ENCODE peak calls at places on chromosomes 12 and 14, in six cellular contexts. L is IMR-90, Q is AG04450, D is astrocyte, O is transverse colon, W is left ventricle myocardium inferior. K is an unnamed sample.

GRCh38 chr12:129005416-129005815 is 152.1 kb downstream of the GLT1D1 start:
- DNase-seq in L (no peak), O (no peak), Q (no peak), W (no peak), D (no peak), K (no peak)

GRCh38 chr12:22255097-22255496 is 79.4 kb downstream of the ST8SIA1 start:
- DNase-seq in W (no peak), L (peak; percentile 21), D (peak; percentile 45), Q (no peak), O (no peak), K (peak; percentile 67)

GRCh38 chr12:24596768-24597388 is 352.0 kb downstream of the BCAT1 start:
- DNase-seq in D (peak; percentile 30), L (peak; percentile 58), O (no peak), Q (no peak), W (no peak), K (no peak)

GRCh38 chr12:56080556-56081138 is 682 bp downstream of the ERBB3 start:
- DNase-seq in L (no peak), Q (no peak), O (peak; percentile 81), W (no peak), D (no peak), K (peak; percentile 88)

GRCh38 chr14:45610303-45610702 is 357.3 kb upstream of the MIS18BP1 start:
- DNase-seq in Q (no peak), L (no peak), O (no peak), W (no peak), D (peak; percentile 0), K (no peak)

GRCh38 chr12:118840399-118840798 is 140.9 kb upstream of the SRRM4 start:
- DNase-seq in Q (no peak), D (no peak), W (no peak), O (no peak), L (no peak), K (peak; percentile 72)

GRCh38 chr14:34604990-34605389 is 25.0 kb downstream of the SNX6 start:
- DNase-seq in O (no peak), L (peak; percentile 51), W (no peak), D (peak; percentile 32), Q (no peak), K (no peak)

GRCh38 chr14:51328089-51328941 is 88.3 kb downstream of the TMX1 start:
- DNase-seq in O (no peak), D (peak; percentile 78), W (no peak), Q (peak; percentile 29), L (peak; percentile 82), K (peak; percentile 54)

GRCh38 chr12:91529829-91530228 is 347.2 kb upstream of the DCN start:
- DNase-seq in L (no peak), O (no peak), Q (no peak), D (peak; percentile 8), W (no peak), K (no peak)

GRCh38 chr14:68951051-68951797 is 27.9 kb downstream of the ACTN1 start:
- DNase-seq in L (peak; percentile 96), D (peak; percentile 93), Q (peak; percentile 81), W (peak; percentile 80), O (peak; percentile 86), K (no peak)

GRCh38 chr12:32293808-32294419 is 105.4 kb upstream of the FGD4 start:
- DNase-seq in Q (no peak), L (no peak), W (no peak), O (no peak), D (no peak), K (no peak)

GRCh38 chr12:32285484-32285883 is 113.9 kb upstream of the FGD4 start:
- DNase-seq in D (no peak), Q (no peak), L (no peak), W (no peak), O (no peak), K (no peak)

GRCh38 chr12:32284561-32284960 is 114.8 kb upstream of the FGD4 start:
- DNase-seq in Q (no peak), O (no peak), D (peak; percentile 52), W (no peak), L (no peak), K (no peak)

GRCh38 chr12:32292175-32292574 is 107.2 kb upstream of the FGD4 start:
- DNase-seq in O (no peak), L (no peak), W (no peak), D (no peak), Q (no peak), K (no peak)

GRCh38 chr12:32290411-32290810 is 108.9 kb upstream of the FGD4 start:
- DNase-seq in L (peak; percentile 56), O (no peak), Q (no peak), W (no peak), D (peak; percentile 68), K (no peak)
- H3K27ac ChIP-seq in L (no peak overlapping the region), O (no peak overlapping the region), Q (no peak overlapping the region), W (no peak overlapping the region), D (no peak overlapping the region), K (no peak overlapping the region)

DNA sequence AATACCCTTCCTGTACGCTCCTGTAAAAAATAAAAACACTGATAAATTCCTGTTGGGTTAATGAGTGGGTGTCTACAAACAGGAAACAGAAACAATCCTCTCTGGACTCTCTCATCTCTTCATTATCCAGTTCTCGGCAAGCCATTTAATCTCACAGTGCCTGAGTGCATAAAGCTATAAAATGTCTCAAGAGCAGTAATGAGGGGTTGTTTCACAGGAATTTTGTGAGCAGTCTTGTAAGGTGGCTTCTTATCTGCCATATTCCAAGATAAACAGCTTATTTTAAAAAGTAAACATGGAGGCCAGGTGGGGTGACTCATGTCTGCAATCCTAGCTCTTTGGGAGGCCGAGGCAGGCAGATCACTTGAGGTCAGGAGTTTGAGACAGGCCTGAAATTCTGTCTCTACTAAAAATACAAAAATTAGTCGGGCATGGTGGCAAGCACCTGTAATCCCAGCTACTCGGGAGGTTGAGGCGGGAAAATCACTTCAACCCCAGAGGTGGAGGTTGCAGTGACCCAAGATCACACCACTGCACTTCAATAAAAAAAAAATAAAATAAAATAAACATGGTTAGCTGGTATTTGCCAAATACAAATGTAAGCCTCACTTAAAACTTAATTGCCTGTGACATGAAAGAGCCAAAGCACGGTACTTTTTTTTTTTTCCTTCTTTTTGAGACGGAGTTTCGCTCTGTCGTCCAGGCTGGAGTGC is 54.0 kb downstream of the CLIP1 start:
- DNase-seq in L (peak; percentile 81), D (peak; percentile 75), O (no peak), W (no peak), Q (peak; percentile 30), K (peak; percentile 46)
- TF ChIP-seq CTCF in L (no peak), D (no peak), O (no peak), W (no peak), Q (no peak), K (no peak)

GRCh38 chr12:114500775-114501473 is 95.0 kb upstream of the TBX5 start:
- DNase-seq in W (no peak), Q (no peak), D (no peak), L (no peak), O (no peak), K (no peak)
- H3K27ac ChIP-seq in W (no peak overlapping the region), Q (no peak overlapping the region), D (no peak overlapping the region), L (no peak overlapping the region), O (no peak overlapping the region), K (no peak overlapping the region)

DNA sequence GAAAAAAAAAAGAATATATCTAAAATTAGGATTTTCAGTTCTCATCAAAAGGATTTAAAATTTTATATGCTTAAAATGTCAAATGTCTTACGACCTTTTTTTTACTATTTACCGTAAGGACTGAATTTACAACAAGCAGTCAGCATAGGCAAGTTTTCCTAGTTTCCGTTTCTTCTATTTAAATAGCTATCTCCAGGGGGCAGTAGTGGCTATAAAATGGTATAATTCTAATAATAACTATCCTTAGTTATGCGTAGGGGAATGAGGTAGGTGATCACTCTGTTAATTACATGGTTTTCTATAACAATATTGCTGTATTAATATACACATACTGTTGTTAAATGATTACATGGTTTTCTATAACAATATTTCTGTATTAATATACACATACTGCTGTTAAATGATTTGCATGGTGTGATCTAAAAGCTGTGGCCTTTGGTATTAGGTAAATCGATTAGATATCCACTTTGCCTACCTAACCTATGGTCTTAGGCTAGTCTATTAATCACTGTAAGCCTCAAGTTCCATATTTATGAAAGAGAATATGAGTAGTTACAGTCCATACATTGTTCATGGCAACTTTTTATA is 217.7 kb upstream of the PDZRN4 start:
- DNase-seq in Q (no peak), L (no peak), O (no peak), W (no peak), D (no peak), K (no peak)
- TF ChIP-seq CTCF in Q (no peak), L (peak; percentile 7), O (no peak), W (no peak), D (peak; percentile 7), K (peak; percentile 66)

DNA sequence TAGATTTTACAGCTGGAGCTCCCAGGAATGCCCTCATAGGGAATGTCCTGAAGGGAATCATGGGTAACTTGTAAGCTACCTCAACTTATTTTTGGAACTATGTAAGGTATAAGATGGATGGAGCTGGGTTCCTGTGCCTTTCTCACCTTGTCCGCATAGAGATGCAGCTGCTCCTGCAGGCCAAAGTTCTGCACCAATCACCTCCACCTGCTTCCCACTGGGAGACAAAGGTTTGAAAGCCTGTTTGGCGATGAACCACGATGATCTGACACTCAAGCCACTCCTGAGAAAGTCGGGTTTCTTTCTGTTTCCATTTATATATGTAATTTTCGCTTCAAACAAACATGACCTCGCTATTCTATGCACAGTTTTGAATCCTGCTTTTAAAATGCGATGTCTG is 604 bp upstream of the AKAP5 start:
- DNase-seq in O (no peak), Q (no peak), D (no peak), L (no peak), W (no peak), K (peak; percentile 71)
- H3K27ac ChIP-seq in O (peak overlapping the region; percentile 92), Q (no peak overlapping the region), D (no peak overlapping the region), L (no peak overlapping the region), W (no peak overlapping the region), K (no peak overlapping the region)

DNA sequence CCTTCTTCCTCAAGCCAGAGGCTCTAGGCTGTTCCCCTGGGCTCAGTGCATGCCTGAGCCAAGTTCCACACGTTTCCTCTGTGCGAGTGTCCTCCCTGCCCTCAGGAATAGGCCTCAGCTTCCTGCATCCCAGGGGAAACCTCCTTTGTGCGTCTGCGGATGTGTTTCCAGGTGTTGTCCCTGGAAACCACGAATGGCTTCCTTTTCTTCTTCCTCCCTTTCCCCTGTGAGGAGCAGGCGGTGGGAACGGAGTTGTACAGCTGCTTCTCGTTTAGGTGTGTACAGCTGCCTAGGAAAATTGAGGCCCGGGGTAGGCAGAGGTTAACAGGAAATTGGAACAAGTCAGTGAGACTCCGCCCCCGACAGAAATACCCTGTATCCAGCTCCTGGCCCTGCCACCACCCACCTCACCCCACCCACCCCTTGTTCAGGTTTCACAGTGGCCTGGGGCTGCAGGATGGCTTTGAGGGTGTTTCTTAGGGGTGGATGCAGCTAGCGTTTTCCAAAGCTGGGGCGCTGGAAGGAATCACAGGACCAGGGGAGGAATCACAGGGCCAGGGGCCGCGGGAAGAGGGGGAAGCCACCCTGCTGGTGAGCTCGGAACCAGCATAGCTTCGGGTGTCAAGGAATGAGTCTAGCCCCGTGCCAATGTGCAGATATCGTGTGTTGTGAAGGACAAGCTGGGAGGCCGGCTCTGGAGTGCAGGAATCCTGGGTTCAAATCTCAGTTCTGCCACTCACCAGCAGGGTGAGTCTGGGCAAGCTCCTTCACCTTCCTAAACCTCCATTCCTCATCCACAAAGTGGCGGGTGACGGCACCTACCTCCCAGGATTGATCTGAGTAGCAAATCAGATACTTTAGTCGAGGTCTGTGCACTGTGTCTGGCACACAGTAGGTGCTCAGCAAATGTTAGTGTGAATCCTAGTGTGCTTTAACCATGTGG is 53.8 kb upstream of the RIN3 start:
- DNase-seq in L (no peak), D (no peak), Q (no peak), W (peak; percentile 42), O (no peak), K (peak; percentile 57)
- TF ChIP-seq CTCF in L (no peak), D (no peak), Q (no peak), W (peak; percentile 40), O (no peak), K (peak; percentile 57)

K was measured in endodermal cell.